ENCODE peak calls at places on chromosomes 6 and 20, in eight cellular contexts. A is fibroblast of pulmonary artery; J is hepatocyte; Z is lower lobe of right lung; G is fibroblast of mammary gland; R is H9; B is right lobe of liver; M is CD4-positive, alpha-beta T cell. T is an unnamed sample.

GRCh38 chr20:40416274-40416673 is 272.8 kb downstream of the MAFB start:
- DNase-seq in A (no peak), J (no peak), Z (no peak), G (no peak), R (no peak), B (no peak), M (no peak), T (no peak)

GRCh38 chr6:1383729-1384548 is 5.4 kb upstream of the FOXF2 start:
- DNase-seq in A (no peak), J (peak), Z (no peak), G (no peak), R (peak), B (peak), M (no peak), T (no peak)

GRCh38 chr6:128519931-128520435 is 416 bp downstream of the PTPRK start:
- DNase-seq in A (peak), J (no peak), Z (peak), G (no peak), R (no peak), B (no peak), M (no peak), T (peak)

GRCh38 chr20:1894471-1894950 is 696 bp upstream of the SIRPA start:
- DNase-seq in A (no peak), J (peak), Z (no peak), G (no peak), R (peak), B (peak), M (no peak), T (no peak)

GRCh38 chr6:168133186-168133585 is 54.2 kb upstream of the FRMD1 start:
- DNase-seq in A (peak), J (peak), Z (no peak), G (peak), R (peak), B (no peak), M (no peak), T (no peak)

GRCh38 chr20:17449039-17449438 is 82.1 kb downstream of the BFSP1 start:
- DNase-seq in A (no peak), J (no peak), Z (no peak), G (no peak), R (no peak), B (no peak), M (no peak), T (no peak)

GRCh38 chr6:37435373-37435772 is 2.4 kb downstream of the CMTR1 start:
- DNase-seq in A (no peak), J (no peak), Z (no peak), G (peak), R (no peak), B (no peak), M (no peak), T (no peak)

GRCh38 chr6:15715851-15716250 is 53.0 kb upstream of the DTNBP1 start:
- DNase-seq in A (no peak), J (no peak), Z (no peak), G (no peak), R (no peak), B (no peak), M (no peak), T (no peak)

GRCh38 chr20:9884666-9885065 is 45.8 kb upstream of the PAK5 start:
- DNase-seq in A (no peak), J (no peak), Z (no peak), G (peak), R (no peak), B (no peak), M (no peak), T (no peak)

GRCh38 chr6:138655828-138656227 is 117.7 kb upstream of the CCDC28A start:
- DNase-seq in A (peak), J (no peak), Z (no peak), G (no peak), R (no peak), B (no peak), M (no peak), T (no peak)

GRCh38 chr6:7060769-7061516 is 46.8 kb upstream of the RREB1 start:
- DNase-seq in A (no peak), J (peak), Z (no peak), G (no peak), R (no peak), B (no peak), M (no peak), T (no peak)

GRCh38 chr6:108805611-108806181 is 42.5 kb upstream of the ARMC2 start:
- DNase-seq in A (no peak), J (no peak), Z (no peak), G (no peak), R (no peak), B (no peak), M (no peak), T (no peak)

GRCh38 chr6:87074051-87074711 is 20.7 kb downstream of the CGA start:
- DNase-seq in A (no peak), J (peak), Z (no peak), G (no peak), R (no peak), B (no peak), M (no peak), T (no peak)

GRCh38 chr6:107115695-107116327 is 496 bp upstream of the BEND3 start:
- DNase-seq in A (no peak), J (peak), Z (no peak), G (no peak), R (peak), B (peak), M (peak), T (no peak)

GRCh38 chr6:133193396-133193795 is 47.8 kb upstream of the EYA4 start:
- DNase-seq in A (no peak), J (no peak), Z (no peak), G (no peak), R (no peak), B (no peak), M (no peak), T (no peak)

GRCh38 chr6:132205946-132206345 is 195.3 kb downstream of the MOXD1 start:
- DNase-seq in A (no peak), J (no peak), Z (no peak), G (no peak), R (no peak), B (no peak), M (no peak), T (no peak)

GRCh38 chr20:9978395-9979004 is 56.3 kb upstream of the ANKEF1 start:
- DNase-seq in A (peak), J (peak), Z (no peak), G (peak), R (no peak), B (no peak), M (no peak), T (no peak)

GRCh38 chr6:12363651-12364381 is 73.7 kb downstream of the EDN1 start:
- DNase-seq in A (no peak), J (peak), Z (peak), G (no peak), R (no peak), B (no peak), M (no peak), T (no peak)

GRCh38 chr20:13552061-13552460 is 86.7 kb downstream of the TASP1 start:
- DNase-seq in A (no peak), J (no peak), Z (no peak), G (peak), R (no peak), B (no peak), M (no peak), T (no peak)

GRCh38 chr20:20755227-20755626 is 42.8 kb upstream of the RALGAPA2 start:
- DNase-seq in A (no peak), J (no peak), Z (no peak), G (no peak), R (no peak), B (no peak), M (no peak), T (no peak)

GRCh38 chr20:25046181-25046641 is 11.7 kb downstream of the ACSS1 start:
- DNase-seq in A (no peak), J (no peak), Z (peak), G (no peak), R (no peak), B (peak), M (no peak), T (no peak)

GRCh38 chr6:110518281-110518623 is 41.8 kb upstream of the SLC22A16 start:
- DNase-seq in A (peak), J (no peak), Z (no peak), G (peak), R (no peak), B (no peak), M (no peak), T (no peak)

GRCh38 chr6:154239392-154239791 is 117.2 kb downstream of the IPCEF1 start:
- DNase-seq in A (no peak), J (no peak), Z (no peak), G (no peak), R (no peak), B (no peak), M (no peak), T (no peak)

GRCh38 chr6:45830441-45831139 is 185.1 kb downstream of the CLIC5 start:
- DNase-seq in A (no peak), J (no peak), Z (no peak), G (peak), R (no peak), B (no peak), M (peak), T (no peak)

GRCh38 chr20:31689141-31689540 is 33.5 kb downstream of the BCL2L1 start:
- DNase-seq in A (no peak), J (no peak), Z (no peak), G (no peak), R (no peak), B (no peak), M (no peak), T (no peak)

GRCh38 chr6:167567142-167568033 is 242.5 kb downstream of the TTLL2 start:
- DNase-seq in A (peak), J (no peak), Z (no peak), G (no peak), R (no peak), B (peak), M (no peak), T (peak)

DNA sequence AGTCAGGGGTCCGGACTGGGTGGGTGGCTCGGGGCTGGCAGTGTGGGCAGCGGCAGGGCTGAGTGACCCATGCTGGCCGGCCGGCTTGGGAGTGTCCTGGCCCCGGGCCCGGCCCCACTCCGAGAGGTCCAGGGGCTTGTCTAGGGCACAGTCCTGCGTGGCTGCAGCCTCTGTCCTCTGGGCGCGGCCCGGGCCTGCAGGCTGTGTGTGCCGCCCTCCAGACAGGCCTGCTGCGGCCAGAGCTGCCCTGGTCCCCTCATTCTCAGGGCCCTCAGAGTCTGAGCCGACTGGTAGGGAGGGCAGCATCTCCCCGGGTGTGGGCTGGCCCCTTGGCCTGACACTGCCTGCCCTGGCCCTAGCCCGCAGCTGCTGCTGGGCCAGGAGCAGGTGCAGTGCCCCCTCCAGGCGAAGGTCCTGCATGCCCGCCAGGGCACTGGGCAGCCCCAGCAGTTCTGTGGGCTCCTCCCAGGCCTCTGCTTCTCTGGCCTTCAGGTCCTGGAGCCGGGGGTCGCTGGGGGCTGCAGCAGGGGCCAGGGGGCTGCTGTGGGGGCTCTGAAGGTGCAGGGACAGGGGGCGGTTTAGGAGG is 6.9 kb upstream of the CABLES2 start:
- DNase-seq in A (no peak), J (no peak), Z (no peak), G (no peak), R (peak), B (no peak), M (no peak), T (no peak)
- TF ChIP-seq CTCF in A (no peak), J (no peak), Z (no peak), G (no peak), R (peak), B (no peak), M (no peak), T (no peak)

DNA sequence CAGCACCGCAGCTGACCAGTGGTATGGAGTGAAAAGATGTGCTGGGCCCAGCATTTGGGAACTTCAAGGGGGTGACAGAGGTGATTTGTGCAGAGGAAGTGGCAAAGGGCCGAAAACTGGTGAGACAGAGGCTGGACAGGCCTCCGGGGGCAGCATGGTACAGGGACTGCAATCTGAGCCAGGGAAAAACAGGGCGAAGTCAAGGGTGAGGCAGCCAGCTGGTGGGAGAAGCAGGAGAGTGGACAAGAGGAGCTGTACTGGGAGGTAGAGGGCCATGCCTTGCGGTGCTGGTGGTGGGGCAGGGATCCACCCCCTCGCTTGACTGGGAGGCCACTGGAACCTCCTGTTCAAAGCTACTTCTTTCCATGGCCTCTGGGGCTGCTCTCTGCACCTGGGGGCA is 7.3 kb upstream of the GFRA4 start:
- DNase-seq in A (peak), J (no peak), Z (no peak), G (peak), R (peak), B (no peak), M (no peak), T (no peak)
- TF ChIP-seq CTCF in A (peak), J (no peak), Z (no peak), G (peak), R (peak), B (no peak), M (no peak), T (no peak)

DNA sequence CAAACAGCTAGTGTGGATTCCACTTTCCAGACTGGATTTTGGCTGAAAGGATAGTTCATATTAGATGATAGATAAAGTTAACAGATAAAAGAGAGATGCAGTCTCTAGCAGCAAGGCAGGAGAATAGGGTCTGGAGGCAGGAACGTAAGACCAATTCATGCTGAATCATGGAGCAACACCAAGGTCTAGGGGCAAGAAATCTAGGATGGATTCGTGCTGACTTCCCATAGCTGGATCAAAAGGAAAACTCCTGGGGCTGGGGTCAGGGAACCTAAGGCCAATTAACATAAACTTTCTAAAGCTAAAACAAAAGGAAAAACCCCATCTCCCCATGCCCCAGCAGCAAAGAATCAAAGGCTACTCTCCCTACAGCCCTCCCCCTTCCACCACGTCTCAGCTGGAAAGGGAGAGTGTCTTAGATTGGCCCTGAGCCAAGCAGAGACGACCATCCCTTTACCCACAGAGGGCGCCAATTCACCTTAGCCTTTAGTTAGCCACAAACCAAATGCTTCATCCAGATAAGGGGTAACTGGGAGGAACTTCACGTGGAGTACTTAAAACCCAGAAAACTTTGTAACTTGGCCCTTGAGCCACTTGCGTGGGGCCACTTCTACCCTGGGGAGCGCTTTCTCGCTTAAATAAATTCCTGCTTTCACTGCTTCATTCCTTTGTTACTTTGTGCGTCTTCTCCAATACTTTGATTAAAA is 7.6 kb downstream of the TREM1 start:
- DNase-seq in A (peak), J (peak), Z (peak), G (peak), R (peak), B (no peak), M (peak), T (peak)
- TF ChIP-seq CTCF in A (peak), J (peak), Z (peak), G (peak), R (peak), B (peak), M (peak), T (no peak)

GRCh38 chr20:36728986-36729385 is 16.9 kb downstream of the NDRG3 start:
- DNase-seq in A (peak), J (peak), Z (no peak), G (no peak), R (peak), B (no peak), M (no peak), T (no peak)
- TF ChIP-seq CTCF in A (no peak), J (peak), Z (no peak), G (no peak), R (peak), B (no peak), M (no peak), T (no peak)

GRCh38 chr20:44651507-44652373 is at the start of gene ADA:
- DNase-seq in A (peak), J (peak), Z (peak), G (peak), R (peak), B (peak), M (peak), T (no peak)
- TF ChIP-seq CTCF in A (no peak), J (no peak), Z (no peak), G (no peak), R (no peak), B (no peak), M (no peak), T (no peak)

DNA sequence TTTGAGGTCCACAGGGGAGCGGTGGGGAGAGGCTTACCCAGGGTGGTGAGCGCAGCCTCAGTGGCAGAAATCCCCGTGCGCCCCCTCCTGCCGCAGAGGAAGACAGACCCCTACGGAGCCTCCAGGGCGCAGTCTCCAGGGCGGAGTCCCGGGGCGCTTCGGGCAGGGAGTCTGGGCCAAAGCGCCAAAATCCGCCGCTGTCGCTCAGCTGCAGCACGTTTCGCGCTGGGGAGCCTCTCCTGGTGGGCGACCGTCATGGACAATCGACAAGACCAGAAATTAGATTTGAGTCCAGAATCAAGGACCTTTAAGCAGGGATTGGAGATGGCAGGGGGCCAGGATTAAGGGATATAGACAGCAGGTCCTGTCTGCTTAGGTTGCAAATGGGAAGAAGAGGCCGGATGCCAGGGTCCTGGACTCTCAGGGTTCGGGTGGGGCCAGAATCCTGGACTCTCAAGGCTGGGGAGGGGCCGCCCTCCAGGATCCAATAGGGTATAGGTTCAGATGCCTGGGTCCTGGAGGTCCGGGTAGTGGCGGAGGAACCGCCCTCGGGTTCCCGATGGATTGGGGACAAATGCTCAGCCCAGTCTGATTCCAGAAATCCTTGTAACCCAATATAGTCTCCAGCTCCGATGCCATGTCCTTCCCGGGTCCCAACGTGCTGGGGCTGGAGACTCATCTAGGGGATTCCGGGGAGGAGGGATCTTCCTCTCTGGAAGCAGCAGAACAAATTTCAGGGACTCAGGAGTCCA is 7.9 kb upstream of the HLA-E start:
- DNase-seq in A (no peak), J (no peak), Z (no peak), G (no peak), R (no peak), B (no peak), M (no peak), T (no peak)
- TF ChIP-seq CTCF in A (no peak), J (no peak), Z (no peak), G (no peak), R (no peak), B (no peak), M (no peak), T (no peak)

T was measured in omental fat pad.